ENCODE peak calls at places on chromosomes 7 and 10, in nine cellular contexts. D is activated naive CD4-positive, alpha-beta T cell treated with anti-CD3 and anti-CD28 coated beads, Interleukin-2, amount 10 ng/mL, durations not matched to agents 7 days and 5 days; I is NCI-H1930; C is NCI-H1694; S is Calu3; U is H7; G is foreskin fibroblast; H is spleen; R is uterus. J is an unnamed sample.

GRCh38 chr7:43522406-43523156 is 60.3 kb upstream of the STK17A start:
- DNase-seq in D (no peak), I (no peak), C (no peak), S (no peak), U (no peak), G (peak), H (no peak), R (no peak), J (no peak)

GRCh38 chr10:87935290-87936141 is 72.1 kb downstream of the PTEN start:
- DNase-seq in D (no peak), I (no peak), C (no peak), S (no peak), U (no peak), G (no peak), H (no peak), R (no peak), J (no peak)

GRCh38 chr10:76298329-76298728 is 866.9 kb downstream of the LRMDA start:
- DNase-seq in D (no peak), I (no peak), C (no peak), S (no peak), U (no peak), G (no peak), H (no peak), R (no peak), J (no peak)

GRCh38 chr7:36599645-36600313 is 124.5 kb downstream of the AOAH start:
- DNase-seq in D (no peak), I (no peak), C (no peak), S (no peak), U (no peak), G (no peak), H (no peak), R (no peak), J (no peak)

GRCh38 chr10:63700209-63700934 is 179.2 kb downstream of the REEP3 start:
- DNase-seq in D (no peak), I (no peak), C (no peak), S (peak), U (no peak), G (peak), H (no peak), R (peak), J (no peak)

GRCh38 chr10:501596-501995 is 187.9 kb downstream of the DIP2C start:
- DNase-seq in D (no peak), I (no peak), C (no peak), S (peak), U (no peak), G (peak), H (peak), R (peak), J (no peak)

GRCh38 chr7:13524076-13524475 is 465.4 kb downstream of the ETV1 start:
- DNase-seq in D (no peak), I (no peak), C (no peak), S (no peak), U (no peak), G (peak), H (no peak), R (no peak), J (no peak)

GRCh38 chr7:24827027-24827426 is 69.8 kb upstream of the GSDME start:
- DNase-seq in D (no peak), I (no peak), C (no peak), S (no peak), U (no peak), G (no peak), H (no peak), R (no peak), J (no peak)

GRCh38 chr7:97620495-97620894 is 111.4 kb upstream of the TAC1 start:
- DNase-seq in D (no peak), I (no peak), C (no peak), S (no peak), U (no peak), G (no peak), H (no peak), R (no peak), J (no peak)

GRCh38 chr10:35378547-35379210 is 42.4 kb downstream of the CCNY start:
- DNase-seq in D (no peak), I (no peak), C (no peak), S (no peak), U (no peak), G (no peak), H (no peak), R (no peak), J (no peak)

GRCh38 chr7:50791921-50792341 is 9.2 kb upstream of the GRB10 start:
- DNase-seq in D (no peak), I (no peak), C (no peak), S (no peak), U (no peak), G (peak), H (no peak), R (no peak), J (no peak)